ENCODE peak calls at places on chromosomes 7 and 10, in seven cellular contexts. K is dorsolateral prefrontal cortex, E is IMR-90, L is fibroblast of the aortic adventitia, M is thoracic aorta, G is AG04450, D is fibroblast of mammary gland. H is an unnamed sample.

GRCh38 chr10:43254199-43254730 is 12.6 kb downstream of the RASGEF1A start:
- DNase-seq in K (no peak), E (no peak), L (no peak), M (no peak), G (no peak), D (no peak), H (no peak)

GRCh38 chr10:132300582-132300981 is 7.2 kb downstream of the STK32C start:
- DNase-seq in K (peak), E (no peak), L (no peak), M (no peak), G (no peak), D (no peak), H (no peak)

GRCh38 chr7:32150039-32150438 is 79.8 kb upstream of the PDE1C start:
- DNase-seq in K (no peak), E (no peak), L (no peak), M (no peak), G (no peak), D (no peak), H (no peak)

GRCh38 chr10:31129261-31129660 is 97.6 kb upstream of the ZNF438 start:
- DNase-seq in K (peak), E (peak), L (peak), M (peak), G (peak), D (peak), H (peak)

GRCh38 chr7:102938679-102939078 is 25.9 kb downstream of the LRRC17 start:
- DNase-seq in K (no peak), E (no peak), L (no peak), M (no peak), G (no peak), D (no peak), H (no peak)

GRCh38 chr7:73342645-73343044 is 14.7 kb downstream of the FKBP6 start:
- DNase-seq in K (no peak), E (peak), L (peak), M (no peak), G (peak), D (peak), H (peak)

GRCh38 chr7:136654406-136654805 is 214.0 kb upstream of the CHRM2 start:
- DNase-seq in K (no peak), E (no peak), L (no peak), M (no peak), G (no peak), D (no peak), H (no peak)

GRCh38 chr7:139776486-139777303 is 1.1 kb downstream of the HIPK2 start:
- DNase-seq in K (no peak), E (peak), L (peak), M (no peak), G (no peak), D (peak), H (peak)

GRCh38 chr7:47000561-47000960 is 581.4 kb downstream of the TNS3 start:
- DNase-seq in K (no peak), E (no peak), L (no peak), M (no peak), G (no peak), D (no peak), H (no peak)

GRCh38 chr7:24178811-24179210 is 105.2 kb upstream of the NPY start:
- DNase-seq in K (no peak), E (no peak), L (no peak), M (no peak), G (no peak), D (no peak), H (no peak)

GRCh38 chr10:37488792-37489657 is 363.6 kb downstream of the ANKRD30A start:
- DNase-seq in K (no peak), E (no peak), L (peak), M (no peak), G (no peak), D (peak), H (no peak)

GRCh38 chr10:132847856-132848255 is 61.9 kb upstream of the NKX6-2 start:
- DNase-seq in K (no peak), E (no peak), L (no peak), M (no peak), G (no peak), D (no peak), H (no peak)

GRCh38 chr10:100362570-100363496 is 15.8 kb downstream of the SCD start:
- DNase-seq in K (no peak), E (no peak), L (no peak), M (no peak), G (no peak), D (no peak), H (no peak)

GRCh38 chr7:1942026-1942703 is 272.1 kb downstream of the ELFN1 start:
- DNase-seq in K (no peak), E (no peak), L (no peak), M (no peak), G (no peak), D (no peak), H (no peak)

GRCh38 chr10:79025113-79025832 is 43.5 kb upstream of the ZMIZ1 start:
- DNase-seq in K (peak), E (no peak), L (no peak), M (no peak), G (no peak), D (no peak), H (no peak)

GRCh38 chr7:158393926-158394625 is 193.5 kb downstream of the PTPRN2 start:
- DNase-seq in K (no peak), E (no peak), L (no peak), M (no peak), G (no peak), D (no peak), H (no peak)

GRCh38 chr7:44213872-44214595 is 13.3 kb downstream of the YKT6 start:
- DNase-seq in K (peak), E (peak), L (peak), M (no peak), G (no peak), D (peak), H (peak)

DNA sequence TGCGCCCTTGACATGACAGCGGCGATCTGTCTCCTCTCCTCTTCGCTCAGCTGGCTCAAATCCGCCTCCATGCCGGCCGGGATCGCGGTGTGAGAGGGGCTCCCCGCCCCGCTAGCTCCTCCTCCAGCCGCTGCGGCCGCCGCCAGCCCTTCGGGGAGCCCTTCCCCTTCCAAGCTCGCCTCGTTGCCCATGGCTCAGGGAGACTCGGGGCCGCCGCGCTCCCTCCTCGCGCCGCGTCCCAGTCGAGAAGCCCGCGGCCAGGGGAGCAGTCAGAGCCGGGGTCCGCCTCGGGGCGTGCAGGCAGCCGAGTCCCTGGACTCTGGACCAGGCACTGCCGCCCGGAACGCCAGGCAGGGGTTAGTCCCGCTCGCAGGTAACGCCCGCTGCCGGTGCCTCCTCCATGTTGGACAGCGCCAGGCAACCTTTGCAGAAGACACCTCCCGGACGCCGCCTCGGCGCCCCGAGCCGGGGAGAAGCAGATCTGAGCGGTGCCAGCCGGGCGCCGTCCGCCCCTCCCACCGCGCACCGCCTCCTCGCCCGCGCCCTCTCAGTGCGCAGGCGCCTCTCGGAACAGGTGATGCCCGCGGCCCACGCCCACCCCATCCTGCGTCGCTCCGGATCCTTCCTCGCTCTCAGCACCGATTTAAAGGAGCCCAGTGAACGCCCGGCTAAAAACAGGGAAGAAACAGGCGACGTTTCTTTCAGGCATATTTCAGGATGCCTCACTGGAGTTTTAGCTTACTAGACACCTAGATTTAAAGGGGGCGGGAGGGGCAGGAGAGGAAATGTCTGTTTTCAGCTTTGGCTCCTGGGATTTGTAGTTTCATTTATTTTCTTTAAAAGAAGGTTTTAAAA is at the start of gene PCLO:
- DNase-seq in K (peak), E (peak), L (no peak), M (no peak), G (no peak), D (peak), H (peak)
- H3K4me3 ChIP-seq in K (peak), E (peak), L (peak), M (peak), G (peak), D (peak), H (peak)

GRCh38 chr10:17255512-17255911 is 27.5 kb downstream of the VIM start:
- DNase-seq in K (no peak), E (no peak), L (no peak), M (no peak), G (no peak), D (no peak), H (no peak)

GRCh38 chr10:17249820-17250219 is 21.8 kb downstream of the VIM start:
- DNase-seq in K (no peak), E (peak), L (peak), M (no peak), G (no peak), D (peak), H (no peak)

GRCh38 chr10:17247210-17247609 is 19.2 kb downstream of the VIM start:
- DNase-seq in K (no peak), E (no peak), L (no peak), M (no peak), G (no peak), D (no peak), H (no peak)

GRCh38 chr10:17248964-17249363 is 20.9 kb downstream of the VIM start:
- DNase-seq in K (no peak), E (no peak), L (peak), M (no peak), G (no peak), D (no peak), H (no peak)

DNA sequence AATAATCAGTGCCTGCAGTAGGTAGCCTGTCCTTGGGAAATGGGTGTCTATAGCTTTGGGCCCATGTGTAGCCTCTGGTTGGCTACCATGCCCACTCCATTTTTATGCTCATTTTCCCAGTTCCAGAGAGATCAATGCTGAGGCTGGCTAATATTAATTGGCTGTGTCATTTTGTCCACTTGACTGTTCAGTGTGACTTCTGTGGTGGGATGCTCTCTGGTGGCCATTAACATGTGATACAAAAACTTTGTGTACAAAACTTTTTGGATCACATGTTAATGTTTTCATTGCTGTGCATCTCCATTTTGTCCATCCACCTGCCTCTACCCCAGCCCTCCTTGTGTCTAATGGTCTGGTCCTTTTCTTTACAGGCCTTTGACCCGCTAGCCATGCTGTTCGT is 22.7 kb downstream of the VIM start:
- DNase-seq in K (no peak), E (no peak), L (no peak), M (no peak), G (no peak), D (peak), H (no peak)
- TF ChIP-seq CTCF in K (no peak), E (peak), L (no peak), M (peak), G (no peak), D (no peak), H (no peak)

DNA sequence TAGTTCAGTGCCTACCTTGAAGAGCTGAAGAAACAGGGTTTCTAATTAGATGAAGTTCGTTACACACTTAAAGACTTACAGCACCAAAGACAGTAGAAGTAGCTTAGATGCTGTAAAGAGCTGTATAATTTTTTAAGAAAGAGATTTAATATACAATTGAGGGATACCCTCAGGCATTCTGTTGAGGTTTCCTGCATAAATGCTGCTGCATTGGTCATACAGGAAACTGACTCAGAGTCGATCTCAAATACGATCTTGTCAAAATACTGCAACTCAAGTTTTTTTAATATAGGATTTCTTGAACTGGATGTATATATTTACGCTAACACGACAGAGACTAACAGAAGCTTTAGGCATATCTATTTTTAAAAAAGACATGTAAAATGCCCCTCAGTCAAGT is 2.5 kb upstream of the ARID5B start:
- DNase-seq in K (no peak), E (peak), L (peak), M (no peak), G (no peak), D (peak), H (peak)
- H3K4me3 ChIP-seq in K (peak), E (no peak), L (no peak), M (peak), G (no peak), D (no peak), H (no peak)

GRCh38 chr10:74153123-74153522 is 2.1 kb downstream of the ADK start:
- DNase-seq in K (no peak), E (peak), L (peak), M (no peak), G (no peak), D (peak), H (no peak)

GRCh38 chr10:74153676-74154075 is 2.7 kb downstream of the ADK start:
- DNase-seq in K (no peak), E (no peak), L (no peak), M (no peak), G (no peak), D (no peak), H (no peak)

GRCh38 chr10:74151879-74152722 is 1.1 kb downstream of the ADK start:
- DNase-seq in K (no peak), E (no peak), L (no peak), M (no peak), G (no peak), D (peak), H (no peak)

GRCh38 chr10:74150151-74151056 is at the start of gene AP3M1:
- DNase-seq in K (peak), E (no peak), L (no peak), M (peak), G (no peak), D (no peak), H (no peak)

DNA sequence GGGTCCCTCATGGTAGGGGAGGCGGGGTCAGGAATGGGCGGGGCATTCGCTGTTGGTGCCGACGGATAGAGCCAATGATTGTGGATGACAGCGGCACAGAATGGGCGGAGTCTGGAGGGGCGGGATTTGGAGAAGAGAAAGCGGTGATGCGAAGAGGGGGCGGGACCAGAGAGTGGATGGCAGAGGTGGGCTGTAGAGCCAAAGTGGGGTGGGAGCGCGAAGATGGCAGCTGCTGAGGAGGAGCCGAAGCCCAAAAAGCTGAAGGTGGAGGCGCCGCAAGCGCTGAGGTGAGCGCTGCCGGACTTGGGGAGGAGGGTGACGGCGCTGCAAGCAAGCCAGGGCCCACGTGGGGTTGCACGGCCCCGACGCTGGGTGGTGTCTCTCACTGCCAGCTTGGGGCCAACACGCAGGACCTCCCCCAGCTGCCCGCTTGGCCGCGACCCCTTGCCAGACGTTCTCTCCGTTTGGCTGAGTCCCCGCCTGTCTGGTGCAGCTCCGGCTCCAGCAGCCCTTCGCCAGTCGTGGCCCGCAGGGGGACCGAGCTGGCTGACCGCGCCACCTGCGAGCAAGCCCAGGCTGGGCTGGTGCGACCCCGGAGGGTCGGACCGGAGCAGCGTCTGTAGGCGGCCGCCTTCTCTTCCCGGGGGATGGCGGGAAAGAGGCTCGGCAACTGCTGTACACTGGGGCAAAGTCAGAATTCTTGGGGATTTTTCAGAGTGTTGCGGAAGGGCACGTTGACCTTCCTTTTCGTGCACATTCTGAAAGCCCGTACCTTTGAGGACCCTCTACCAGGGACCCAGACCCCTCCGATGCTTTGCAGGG is at the start of gene ADK:
- DNase-seq in K (peak), E (peak), L (peak), M (peak), G (peak), D (peak), H (peak)
- TF ChIP-seq CTCF in K (peak), E (peak), L (no peak), M (peak), G (peak), D (no peak), H (peak)